ENCODE peak calls at places on chromosomes 6 and 20, in eight cellular contexts. T is heart left ventricle; P is A549; R is psoas muscle; Z is ascending aorta; B is CD4-positive, CD25-positive, alpha-beta regulatory T cell; Q is spleen; Y is GM23338. U is an unnamed sample.

GRCh38 chr6:13572240-13572639 is 2.2 kb upstream of the SIRT5 start:
- DNase-seq in T (no peak), P (no peak), R (no peak), Z (no peak), B (no peak), Q (no peak), Y (no peak), U (no peak)

GRCh38 chr6:138346302-138347195 is 31.2 kb upstream of the SMIM28 start:
- DNase-seq in T (no peak), P (no peak), R (no peak), Z (no peak), B (no peak), Q (no peak), Y (peak; percentile 9), U (no peak)

GRCh38 chr20:17525650-17526049 is 5.5 kb downstream of the BFSP1 start:
- DNase-seq in T (no peak), P (peak; percentile 46), R (no peak), Z (no peak), B (peak; percentile 54), Q (no peak), Y (peak; percentile 79), U (no peak)

GRCh38 chr6:5511924-5512323 is 250.6 kb downstream of the FARS2 start:
- DNase-seq in T (no peak), P (no peak), R (no peak), Z (no peak), B (no peak), Q (no peak), Y (no peak), U (no peak)

GRCh38 chr20:18466574-18466893 is 296 bp downstream of the DZANK1 start:
- DNase-seq in T (no peak), P (peak; percentile 84), R (no peak), Z (no peak), B (no peak), Q (no peak), Y (no peak), U (no peak)

GRCh38 chr6:6941201-6941600 is 166.6 kb upstream of the RREB1 start:
- DNase-seq in T (no peak), P (no peak), R (no peak), Z (no peak), B (no peak), Q (no peak), Y (no peak), U (no peak)

GRCh38 chr6:147507162-147508072 is 1.1 kb upstream of the SAMD5 start:
- DNase-seq in T (peak; percentile 32), P (peak; percentile 20), R (peak; percentile 47), Z (no peak), B (no peak), Q (no peak), Y (peak; percentile 33), U (no peak)

GRCh38 chr6:14381225-14381887 is 263.8 kb downstream of the CD83 start:
- DNase-seq in T (no peak), P (no peak), R (no peak), Z (no peak), B (no peak), Q (no peak), Y (peak; percentile 84), U (no peak)

GRCh38 chr6:83462524-83462923 is 31.7 kb upstream of the ME1 start:
- DNase-seq in T (no peak), P (no peak), R (no peak), Z (no peak), B (no peak), Q (no peak), Y (peak; percentile 73), U (no peak)

GRCh38 chr20:47466704-47467459 is 34.8 kb upstream of the NCOA3 start:
- DNase-seq in T (no peak), P (no peak), R (no peak), Z (no peak), B (no peak), Q (no peak), Y (no peak), U (no peak)

GRCh38 chr6:134245041-134245440 is 72.9 kb downstream of the SGK1 start:
- DNase-seq in T (no peak), P (no peak), R (no peak), Z (no peak), B (no peak), Q (no peak), Y (no peak), U (peak; percentile 67)

GRCh38 chr6:134247854-134248580 is 69.9 kb downstream of the SGK1 start:
- DNase-seq in T (no peak), P (no peak), R (no peak), Z (no peak), B (no peak), Q (no peak), Y (no peak), U (no peak)

GRCh38 chr6:134245691-134246090 is 72.2 kb downstream of the SGK1 start:
- DNase-seq in T (no peak), P (no peak), R (no peak), Z (no peak), B (no peak), Q (no peak), Y (no peak), U (no peak)

GRCh38 chr6:134249412-134249758 is 68.5 kb downstream of the SGK1 start:
- DNase-seq in T (no peak), P (no peak), R (no peak), Z (no peak), B (no peak), Q (no peak), Y (no peak), U (peak; percentile 35)

GRCh38 chr6:134247271-134247833 is 70.6 kb downstream of the SGK1 start:
- DNase-seq in T (no peak), P (no peak), R (no peak), Z (no peak), B (peak; percentile 94), Q (peak; percentile 76), Y (no peak), U (no peak)
- H3K4me1 ChIP-seq in T (peaks cover 18% of the 10 kb centered on the region), P (peaks cover 24% of the 10 kb centered on the region), R (peaks cover 31% of the 10 kb centered on the region), Z (peaks cover 5% of the 10 kb centered on the region), B (peaks cover 60% of the 10 kb centered on the region), Q (peaks cover 26% of the 10 kb centered on the region), Y (peaks cover 3% of the 10 kb centered on the region), U (peaks cover 19% of the 10 kb centered on the region)

GRCh38 chr6:56840467-56841371 is 114.2 kb upstream of the BEND6 start:
- DNase-seq in T (no peak), P (no peak), R (no peak), Z (no peak), B (no peak), Q (no peak), Y (no peak), U (no peak)

GRCh38 chr6:56841372-56841749 is 113.5 kb upstream of the BEND6 start:
- DNase-seq in T (no peak), P (no peak), R (no peak), Z (no peak), B (no peak), Q (no peak), Y (no peak), U (no peak)

GRCh38 chr6:56841751-56842150 is 113.2 kb upstream of the BEND6 start:
- DNase-seq in T (no peak), P (no peak), R (no peak), Z (no peak), B (no peak), Q (no peak), Y (no peak), U (no peak)

GRCh38 chr6:56843476-56844349 is 111.2 kb upstream of the BEND6 start:
- DNase-seq in T (peak; percentile 89), P (peak; percentile 65), R (peak; percentile 92), Z (peak; percentile 86), B (peak; percentile 81), Q (peak; percentile 87), Y (peak; percentile 94), U (peak; percentile 74)

GRCh38 chr6:56842602-56843475 is 112.1 kb upstream of the BEND6 start:
- DNase-seq in T (peak; percentile 56), P (no peak), R (peak; percentile 79), Z (peak; percentile 72), B (peak; percentile 7), Q (peak; percentile 79), Y (peak; percentile 66), U (peak; percentile 26)
- H3K4me1 ChIP-seq in T (peaks cover 39% of the 10 kb centered on the region), P (peaks cover 51% of the 10 kb centered on the region), R (peaks cover 22% of the 10 kb centered on the region), Z (peaks cover 9% of the 10 kb centered on the region), B (peaks cover 10% of the 10 kb centered on the region), Q (no peaks in the 10 kb centered on the region), Y (peaks cover 73% of the 10 kb centered on the region), U (no peaks in the 10 kb centered on the region)

DNA sequence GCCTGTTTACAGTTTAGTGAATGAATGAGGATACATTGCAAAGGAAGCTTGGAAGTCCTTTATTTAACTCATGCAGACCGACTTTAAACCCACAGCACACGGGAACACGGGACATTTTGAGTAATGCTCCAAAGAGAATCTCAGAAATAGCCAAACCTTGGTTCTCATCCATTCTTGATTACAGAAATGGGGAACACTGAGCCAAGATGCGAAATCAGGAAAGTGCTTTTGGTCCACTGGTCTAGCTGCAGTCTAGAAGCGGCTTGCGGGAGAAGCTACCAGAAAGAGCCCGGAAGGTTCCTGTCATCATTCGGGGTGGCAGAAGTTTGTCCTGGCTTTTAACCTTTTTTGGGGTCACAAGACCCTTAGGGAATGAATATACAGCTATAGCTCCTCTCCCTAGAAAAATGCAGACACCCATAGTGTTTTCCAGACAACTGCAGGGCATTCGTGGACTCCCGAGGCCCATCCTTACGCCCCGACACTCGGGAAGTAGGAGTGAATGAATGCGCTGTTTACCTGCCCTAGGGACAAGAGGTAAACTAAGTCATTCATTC is 475 bp upstream of the TMEM181 start:
- DNase-seq in T (no peak), P (no peak), R (no peak), Z (no peak), B (no peak), Q (no peak), Y (no peak), U (no peak)
- H3K4me1 ChIP-seq in T (peaks cover 18% of the 10 kb centered on the region), P (peaks cover 17% of the 10 kb centered on the region), R (peaks cover 19% of the 10 kb centered on the region), Z (peaks cover 7% of the 10 kb centered on the region), B (peaks cover 36% of the 10 kb centered on the region), Q (peaks cover 10% of the 10 kb centered on the region), Y (peaks cover 11% of the 10 kb centered on the region), U (peaks cover 6% of the 10 kb centered on the region)

GRCh38 chr6:75281643-75282042 is 2.9 kb downstream of the TMEM30A start:
- DNase-seq in T (no peak), P (no peak), R (no peak), Z (no peak), B (no peak), Q (no peak), Y (no peak), U (no peak)
- H3K4me1 ChIP-seq in T (peaks cover 76% of the 10 kb centered on the region), P (peaks cover 59% of the 10 kb centered on the region), R (peaks cover 58% of the 10 kb centered on the region), Z (peaks cover 34% of the 10 kb centered on the region), B (peaks cover 50% of the 10 kb centered on the region), Q (peaks cover 32% of the 10 kb centered on the region), Y (peaks cover 49% of the 10 kb centered on the region), U (peaks cover 12% of the 10 kb centered on the region)